ENCODE peak calls at places on chromosome 17, in seven cellular contexts. G, A, W, X, K, T and Y are unnamed samples.

GRCh38 chr17:68296217-68297140 is 5.2 kb downstream of the ARSG start:
- DNase-seq in G (no peak), A (no peak), W (no peak), X (no peak), K (no peak), T (peak), Y (peak)

GRCh38 chr17:44473367-44473766 is 29.8 kb downstream of the GPATCH8 start:
- DNase-seq in G (no peak), A (no peak), W (no peak), X (no peak), K (no peak), T (no peak), Y (no peak)

GRCh38 chr17:37327341-37328090 is 48.3 kb upstream of the C17orf78 start:
- DNase-seq in G (no peak), A (no peak), W (no peak), X (no peak), K (peak), T (no peak), Y (no peak)

GRCh38 chr17:22459331-22459952 is 767.1 kb downstream of the KCNJ18 start:
- DNase-seq in G (no peak), A (no peak), W (no peak), X (no peak), K (no peak), T (no peak), Y (no peak)

GRCh38 chr17:7178973-7179316 is 225 bp downstream of the ASGR1 start:
- DNase-seq in G (no peak), A (no peak), W (no peak), X (no peak), K (no peak), T (no peak), Y (no peak)

GRCh38 chr17:1203111-1203966 is 23.6 kb upstream of the ABR start:
- DNase-seq in G (peak), A (peak), W (no peak), X (peak), K (no peak), T (peak), Y (peak)

GRCh38 chr17:61139219-61139618 is 260.4 kb upstream of the TBX2 start:
- DNase-seq in G (no peak), A (no peak), W (no peak), X (no peak), K (peak), T (peak), Y (peak)

GRCh38 chr17:17300624-17301568 is 2.3 kb upstream of the NT5M start:
- DNase-seq in G (peak), A (peak), W (no peak), X (no peak), K (no peak), T (no peak), Y (peak)

GRCh38 chr17:82844796-82845162 is 5.0 kb upstream of the ZNF750 start:
- DNase-seq in G (no peak), A (no peak), W (no peak), X (no peak), K (no peak), T (no peak), Y (no peak)

GRCh38 chr17:81737947-81738800 is 26.1 kb downstream of the SLC25A10 start:
- DNase-seq in G (no peak), A (no peak), W (no peak), X (no peak), K (no peak), T (no peak), Y (no peak)

GRCh38 chr17:49402706-49403105 is 12.0 kb downstream of the PHB1 start:
- DNase-seq in G (no peak), A (no peak), W (no peak), X (no peak), K (no peak), T (no peak), Y (no peak)

GRCh38 chr17:66514227-66514806 is 211.9 kb downstream of the PRKCA start:
- DNase-seq in G (no peak), A (no peak), W (no peak), X (no peak), K (no peak), T (no peak), Y (peak)

GRCh38 chr17:81401727-81402529 is 6.7 kb downstream of the BAHCC1 start:
- DNase-seq in G (peak), A (no peak), W (no peak), X (no peak), K (no peak), T (no peak), Y (no peak)

GRCh38 chr17:50539762-50540440 is 7.1 kb upstream of the SPATA20 start:
- DNase-seq in G (no peak), A (no peak), W (no peak), X (no peak), K (no peak), T (no peak), Y (no peak)

GRCh38 chr17:81153340-81153803 is 11.9 kb upstream of the PVALEF start:
- DNase-seq in G (no peak), A (no peak), W (no peak), X (no peak), K (no peak), T (no peak), Y (no peak)

GRCh38 chr17:76869878-76870714 is 1.9 kb downstream of the MGAT5B start:
- DNase-seq in G (peak), A (peak), W (no peak), X (no peak), K (no peak), T (no peak), Y (no peak)

GRCh38 chr17:4208228-4208627 is 55.6 kb downstream of the ANKFY1 start:
- DNase-seq in G (no peak), A (no peak), W (no peak), X (no peak), K (peak), T (no peak), Y (no peak)

GRCh38 chr17:65054602-65055001 is 1.9 kb downstream of the GNA13 start:
- DNase-seq in G (no peak), A (no peak), W (no peak), X (no peak), K (no peak), T (no peak), Y (no peak)

GRCh38 chr17:32621612-32622312 is 135.0 kb downstream of the CDK5R1 start:
- DNase-seq in G (peak), A (no peak), W (no peak), X (no peak), K (no peak), T (no peak), Y (no peak)

GRCh38 chr17:17125136-17126084 is 80.7 kb downstream of the PLD6 start:
- DNase-seq in G (no peak), A (no peak), W (no peak), X (no peak), K (peak), T (no peak), Y (no peak)

GRCh38 chr17:16106161-16106891 is 106.7 kb downstream of the TTC19 start:
- DNase-seq in G (no peak), A (no peak), W (no peak), X (no peak), K (peak), T (no peak), Y (no peak)

GRCh38 chr17:63035271-63035670 is 69.2 kb downstream of the TANC2 start:
- DNase-seq in G (no peak), A (no peak), W (no peak), X (no peak), K (peak), T (no peak), Y (no peak)

GRCh38 chr17:43846963-43847369 is at the start of gene CD300LG:
- DNase-seq in G (no peak), A (peak), W (no peak), X (no peak), K (no peak), T (no peak), Y (no peak)

GRCh38 chr17:78131172-78132085 is 858 bp downstream of the TMC8 start:
- DNase-seq in G (no peak), A (no peak), W (no peak), X (no peak), K (no peak), T (no peak), Y (peak)

GRCh38 chr17:78992542-78993212 is 13.0 kb upstream of the LGALS3BP start:
- DNase-seq in G (no peak), A (no peak), W (no peak), X (no peak), K (no peak), T (no peak), Y (no peak)

GRCh38 chr17:17926036-17926435 is 46.2 kb downstream of the TOM1L2 start:
- DNase-seq in G (no peak), A (no peak), W (no peak), X (no peak), K (no peak), T (no peak), Y (no peak)

GRCh38 chr17:30236807-30237206 is 1.3 kb upstream of the SLC6A4 start:
- DNase-seq in G (peak), A (peak), W (no peak), X (no peak), K (no peak), T (no peak), Y (no peak)